ENCODE peak calls at places on chromosomes 13 and 19, in seven cellular contexts. X is NCI-H774; N is GM12865; D is AG10803; G is endothelial cell; R is stimulated activated CD8-positive, alpha-beta memory T cell treated with anti-CD3 and anti-CD28 coated beads, Interleukin-12 subunit alpha, Interleukin-12 subunit beta, amount 100 ng/mL, for 4 hours; J is fibroblast of the conjunctiva. A is an unnamed sample.

GRCh38 chr19:6020166-6020967 is 42.4 kb upstream of the RANBP3 start:
- DNase-seq in X (peak; percentile 83), N (no peak), D (no peak), G (no peak), R (no peak), J (no peak), A (peak; percentile 69)

GRCh38 chr19:54674021-54674617 is 11.3 kb downstream of the LILRB4 start:
- DNase-seq in X (peak; percentile 17), N (peak; percentile 73), D (peak; percentile 23), G (no peak), R (no peak), J (peak; percentile 1), A (peak; percentile 61)

GRCh38 chr19:5775668-5776309 is 8.8 kb downstream of the PRR22 start:
- DNase-seq in X (no peak), N (no peak), D (peak; percentile 89), G (no peak), R (no peak), J (peak; percentile 75), A (no peak)

GRCh38 chr19:15251010-15251748 is 18.9 kb upstream of the EPHX3 start:
- DNase-seq in X (no peak), N (no peak), D (peak; percentile 84), G (no peak), R (no peak), J (no peak), A (no peak)

GRCh38 chr13:62360609-62361008 is 945.0 kb upstream of the PCDH20 start:
- DNase-seq in X (peak; percentile 28), N (no peak), D (no peak), G (no peak), R (no peak), J (no peak), A (no peak)

GRCh38 chr19:57403737-57404537 is 7.0 kb upstream of the ZNF17 start:
- DNase-seq in X (no peak), N (no peak), D (no peak), G (no peak), R (no peak), J (no peak), A (no peak)

GRCh38 chr13:40546047-40546446 is 120.4 kb downstream of the FOXO1 start:
- DNase-seq in X (no peak), N (no peak), D (no peak), G (no peak), R (no peak), J (no peak), A (no peak)

GRCh38 chr19:4430760-4431159 is 26.8 kb downstream of the UBXN6 start:
- DNase-seq in X (no peak), N (peak; percentile 36), D (no peak), G (no peak), R (no peak), J (no peak), A (peak; percentile 83)

GRCh38 chr19:1068111-1069001 is 1.4 kb downstream of the ARHGAP45 start:
- DNase-seq in X (no peak), N (peak; percentile 75), D (no peak), G (no peak), R (no peak), J (no peak), A (peak; percentile 77)

GRCh38 chr19:46785054-46785979 is 3.1 kb downstream of the SLC1A5 start:
- DNase-seq in X (no peak), N (peak; percentile 52), D (peak; percentile 59), G (no peak), R (no peak), J (no peak), A (no peak)

GRCh38 chr13:113906566-113906965 is 42.7 kb upstream of the GAS6 start:
- DNase-seq in X (no peak), N (no peak), D (no peak), G (no peak), R (no peak), J (no peak), A (no peak)

GRCh38 chr13:106581268-106581667 is 13.3 kb upstream of the ARGLU1 start:
- DNase-seq in X (no peak), N (no peak), D (no peak), G (no peak), R (no peak), J (no peak), A (no peak)

GRCh38 chr19:49210108-49210900 is 52.7 kb downstream of the TRPM4 start:
- DNase-seq in X (no peak), N (peak; percentile 37), D (no peak), G (peak; percentile 35), R (no peak), J (no peak), A (peak; percentile 14)

GRCh38 chr13:23021921-23022320 is 158.9 kb upstream of the SGCG start:
- DNase-seq in X (no peak), N (no peak), D (no peak), G (no peak), R (no peak), J (no peak), A (no peak)

GRCh38 chr19:4456566-4456842 is 1.1 kb downstream of the UBXN6 start:
- DNase-seq in X (no peak), N (no peak), D (peak; percentile 74), G (peak; percentile 44), R (no peak), J (peak; percentile 36), A (no peak)

GRCh38 chr19:3275583-3276340 is 51.3 kb downstream of the CELF5 start:
- DNase-seq in X (peak; percentile 90), N (peak; percentile 93), D (peak; percentile 64), G (peak; percentile 84), R (peak; percentile 70), J (peak; percentile 53), A (peak; percentile 66)

GRCh38 chr13:99220199-99220931 is 19.7 kb downstream of the UBAC2 start:
- DNase-seq in X (no peak), N (no peak), D (no peak), G (no peak), R (no peak), J (no peak), A (peak; percentile 48)

GRCh38 chr13:61765181-61765742 is 349.6 kb upstream of the PCDH20 start:
- DNase-seq in X (no peak), N (no peak), D (no peak), G (no peak), R (no peak), J (no peak), A (no peak)

GRCh38 chr13:75186384-75186783 is 295.6 kb downstream of the TBC1D4 start:
- DNase-seq in X (no peak), N (no peak), D (no peak), G (no peak), R (no peak), J (no peak), A (no peak)

GRCh38 chr13:94988654-94989053 is 276.3 kb upstream of the SOX21 start:
- DNase-seq in X (no peak), N (peak; percentile 10), D (no peak), G (no peak), R (no peak), J (no peak), A (peak; percentile 13)

GRCh38 chr19:28136796-28137195 is 1076.2 kb downstream of the UQCRFS1 start:
- DNase-seq in X (no peak), N (no peak), D (no peak), G (no peak), R (no peak), J (no peak), A (no peak)

GRCh38 chr13:99307648-99308339 is 595 bp upstream of the GPR183 start:
- DNase-seq in X (peak; percentile 27), N (peak; percentile 83), D (peak; percentile 54), G (no peak), R (no peak), J (no peak), A (peak; percentile 68)

GRCh38 chr13:49563513-49563912 is 21.8 kb downstream of the RCBTB1 start:
- DNase-seq in X (no peak), N (no peak), D (peak; percentile 74), G (no peak), R (no peak), J (peak; percentile 18), A (no peak)

GRCh38 chr13:24997367-24997967 is 98.5 kb upstream of the PABPC3 start:
- DNase-seq in X (no peak), N (peak; percentile 39), D (peak; percentile 28), G (peak; percentile 21), R (no peak), J (peak; percentile 18), A (peak; percentile 44)

GRCh38 chr13:39451860-39452301 is 151.1 kb downstream of the LHFPL6 start:
- DNase-seq in X (no peak), N (peak; percentile 65), D (peak; percentile 44), G (peak; percentile 18), R (no peak), J (peak; percentile 22), A (peak; percentile 94)

GRCh38 chr19:9075064-9075964 is 11.5 kb upstream of the OR1M1 start:
- DNase-seq in X (no peak), N (no peak), D (peak; percentile 69), G (no peak), R (peak; percentile 5), J (peak; percentile 75), A (peak; percentile 93)

GRCh38 chr13:28729541-28729940 is 10.8 kb upstream of the SLC46A3 start:
- DNase-seq in X (no peak), N (no peak), D (no peak), G (no peak), R (no peak), J (no peak), A (no peak)

GRCh38 chr13:77696006-77696862 is 1.3 kb upstream of the SLAIN1 start:
- DNase-seq in X (no peak), N (peak; percentile 51), D (no peak), G (no peak), R (no peak), J (no peak), A (no peak)

GRCh38 chr13:73228546-73228945 is 169.7 kb downstream of the KLF5 start:
- DNase-seq in X (no peak), N (no peak), D (no peak), G (no peak), R (no peak), J (no peak), A (no peak)

GRCh38 chr19:49343127-49343526 is 7.9 kb downstream of the CD37 start:
- DNase-seq in X (no peak), N (peak; percentile 50), D (no peak), G (no peak), R (no peak), J (no peak), A (no peak)

GRCh38 chr19:45591004-45591637 is 6.5 kb upstream of the OPA3 start:
- DNase-seq in X (peak; percentile 5), N (peak; percentile 66), D (no peak), G (peak; percentile 60), R (no peak), J (no peak), A (peak; percentile 66)

GRCh38 chr13:49532593-49532992 is 36.8 kb downstream of the PHF11 start:
- DNase-seq in X (no peak), N (no peak), D (no peak), G (no peak), R (no peak), J (no peak), A (no peak)

GRCh38 chr13:27203186-27203585 is 31.6 kb upstream of the USP12 start:
- DNase-seq in X (no peak), N (no peak), D (no peak), G (no peak), R (no peak), J (no peak), A (peak; percentile 39)

GRCh38 chr13:36918246-36919060 is 1.6 kb downstream of the SMAD9 start:
- DNase-seq in X (no peak), N (peak; percentile 5), D (peak; percentile 34), G (no peak), R (no peak), J (no peak), A (no peak)

GRCh38 chr19:9917322-9917721 is 19.0 kb downstream of the OLFM2 start:
- DNase-seq in X (peak; percentile 45), N (peak; percentile 41), D (peak; percentile 46), G (peak; percentile 44), R (no peak), J (no peak), A (peak; percentile 68)

GRCh38 chr13:62747629-62748028 is 1332.0 kb upstream of the PCDH20 start:
- DNase-seq in X (no peak), N (no peak), D (no peak), G (no peak), R (no peak), J (no peak), A (peak; percentile 6)

GRCh38 chr13:28339419-28339818 is 155.5 kb downstream of the FLT1 start:
- DNase-seq in X (no peak), N (no peak), D (peak; percentile 39), G (no peak), R (no peak), J (no peak), A (no peak)

GRCh38 chr19:6087074-6087506 is 23.2 kb downstream of the RFX2 start:
- DNase-seq in X (peak; percentile 9), N (peak; percentile 77), D (no peak), G (no peak), R (no peak), J (no peak), A (peak; percentile 71)